ENCODE peak calls at places on chromosomes 4 and X, in four cellular contexts. E is K562, D is H1, Z is HepG2. T is an unnamed sample.

GRCh38 chr4:125388653-125389052 is 73.9 kb downstream of the FAT4 start:
- DNase-seq in Z (no peak), D (no peak), E (no peak), T (no peak)

GRCh38 chrX:53279296-53280237 is 1.8 kb downstream of the IQSEC2 start:
- DNase-seq in E (peak), Z (no peak), D (no peak), T (no peak)

GRCh38 chrX:153739754-153740486 is 15.3 kb downstream of the ABCD1 start:
- DNase-seq in E (no peak), D (no peak), Z (no peak), T (no peak)

GRCh38 chr4:65367306-65367705 is 303.0 kb downstream of the EPHA5 start:
- DNase-seq in Z (no peak), D (no peak), E (no peak), T (no peak)

GRCh38 chr4:73679836-73680235 is 59.6 kb upstream of the RASSF6 start:
- DNase-seq in E (no peak), D (no peak), Z (no peak), T (no peak)

GRCh38 chr4:87179751-87180150 is 40.7 kb downstream of the KLHL8 start:
- DNase-seq in E (no peak), D (no peak), Z (no peak), T (no peak)

GRCh38 chr4:101211146-101211553 is 136.2 kb downstream of the PPP3CA start:
- DNase-seq in E (no peak), Z (peak), D (no peak), T (no peak)

GRCh38 chr4:55027596-55027995 is 97.8 kb downstream of the KDR start:
- DNase-seq in Z (no peak), D (no peak), E (no peak), T (no peak)

GRCh38 chr4:107988763-107989035 is 990 bp upstream of the HADH start:
- DNase-seq in E (no peak), D (no peak), Z (no peak), T (no peak)

GRCh38 chr4:1871471-1872021 is 353 bp downstream of the NSD2 start:
- DNase-seq in D (peak), E (no peak), Z (no peak), T (no peak)

GRCh38 chr4:17809667-17810066 is 890 bp downstream of the DCAF16 start:
- DNase-seq in E (no peak), Z (peak), D (no peak), T (no peak)

GRCh38 chrX:16671005-16671404 is 21.0 kb downstream of the S100G start:
- DNase-seq in Z (peak), D (no peak), E (peak), T (no peak)

GRCh38 chrX:151000901-151001301 is 17.8 kb downstream of the HMGB3 start:
- DNase-seq in D (no peak), Z (no peak), E (no peak), T (no peak)

GRCh38 chrX:41594634-41595033 is 94.1 kb upstream of the GPR34 start:
- DNase-seq in Z (no peak), D (no peak), E (no peak), T (no peak)

GRCh38 chrX:69014200-69014599 is 151.1 kb downstream of the PJA1 start:
- DNase-seq in D (no peak), E (no peak), Z (no peak), T (no peak)

GRCh38 chr4:163748474-163748873 is 254.0 kb downstream of the TMA16 start:
- DNase-seq in E (no peak), Z (no peak), D (no peak), T (no peak)

GRCh38 chr4:98565646-98566403 is 92.6 kb downstream of the TSPAN5 start:
- DNase-seq in D (no peak), Z (no peak), E (no peak), T (no peak)

GRCh38 chr4:6362243-6362885 is 92.7 kb downstream of the WFS1 start:
- DNase-seq in D (no peak), E (no peak), Z (no peak), T (no peak)

GRCh38 chr4:185246453-185246852 is 37.1 kb downstream of the SNX25 start:
- DNase-seq in E (no peak), Z (no peak), D (no peak), T (no peak)

GRCh38 chr4:74474345-74475099 is 29.6 kb downstream of the AREG start:
- DNase-seq in D (no peak), E (no peak), Z (no peak), T (no peak)

GRCh38 chr4:119655111-119655837 is 26.7 kb upstream of the PDE5A start:
- DNase-seq in D (no peak), Z (no peak), E (no peak), T (no peak)

GRCh38 chr4:4618846-4619245 is 77.0 kb upstream of the STX18 start:
- DNase-seq in E (no peak), D (no peak), Z (no peak), T (no peak)

GRCh38 chrX:30593435-30594200 is 16.1 kb upstream of the TASL start:
- DNase-seq in E (no peak), D (no peak), Z (peak), T (no peak)
- TF ChIP-seq BRCA1 in E (no peak), D (no peak), Z (no peak), T (no peak)

DNA sequence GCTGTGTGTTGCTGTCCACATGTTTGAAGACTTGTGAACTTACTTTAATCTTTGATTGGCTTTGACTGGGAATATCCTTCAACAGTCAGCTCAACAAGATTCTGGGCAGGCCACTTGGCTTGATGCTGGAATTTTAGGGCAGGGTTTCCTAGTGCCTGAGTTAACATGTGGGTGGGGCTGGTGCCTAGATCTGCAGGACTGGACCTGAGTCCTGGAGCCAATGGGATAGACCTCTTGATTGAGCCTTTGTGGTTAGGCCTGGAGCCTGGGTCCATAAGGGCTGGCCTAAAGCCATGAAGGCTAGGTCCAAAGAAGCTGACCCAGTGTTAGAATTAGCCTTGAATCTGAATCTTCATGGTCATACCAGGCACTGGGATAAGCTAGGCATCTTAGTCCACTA is 757.1 kb upstream of the ADGRL3 start:
- DNase-seq in E (no peak), D (no peak), Z (no peak), T (no peak)
- H3K9ac ChIP-seq in E (no peak), D (no peak), Z (no peak), T (no peak)

DNA sequence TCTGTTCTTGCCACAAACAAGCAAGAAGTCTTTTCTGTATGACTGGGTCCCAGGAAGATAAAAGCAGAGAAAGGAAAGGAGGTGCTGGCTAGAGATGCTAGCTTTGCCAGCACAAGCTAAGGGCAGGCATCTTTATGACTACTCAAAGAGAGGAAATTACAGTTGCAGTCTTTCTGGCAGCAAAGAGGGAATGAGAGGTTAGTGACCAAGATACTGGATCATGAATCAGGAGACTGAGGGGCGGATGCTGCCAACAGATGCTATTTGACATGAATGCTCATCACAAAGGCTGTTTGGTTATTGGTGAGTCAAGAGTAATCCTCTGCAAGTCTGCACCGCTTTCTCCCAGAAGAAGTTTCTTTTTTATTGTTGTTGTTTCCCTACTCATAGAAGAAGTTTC is 5.5 kb upstream of the XIAP start:
- DNase-seq in D (no peak), Z (no peak), E (no peak), T (no peak)
- TF ChIP-seq BRCA1 in D (no peak), Z (no peak), E (no peak), T (no peak)

GRCh38 chr4:122665148-122665547 is 44.3 kb upstream of the IL21 start:
- DNase-seq in Z (no peak), E (no peak), D (no peak), T (no peak)
- H3K9ac ChIP-seq in Z (no peak), E (no peak), D (no peak), T (no peak)

GRCh38 chrX:1444896-1445480 is 7.7 kb downstream of the ASMTL start:
- DNase-seq in D (no peak), Z (no peak), E (no peak), T (no peak)
- TF ChIP-seq BRCA1 in D (no peak), Z (no peak), E (no peak), T (no peak)

DNA sequence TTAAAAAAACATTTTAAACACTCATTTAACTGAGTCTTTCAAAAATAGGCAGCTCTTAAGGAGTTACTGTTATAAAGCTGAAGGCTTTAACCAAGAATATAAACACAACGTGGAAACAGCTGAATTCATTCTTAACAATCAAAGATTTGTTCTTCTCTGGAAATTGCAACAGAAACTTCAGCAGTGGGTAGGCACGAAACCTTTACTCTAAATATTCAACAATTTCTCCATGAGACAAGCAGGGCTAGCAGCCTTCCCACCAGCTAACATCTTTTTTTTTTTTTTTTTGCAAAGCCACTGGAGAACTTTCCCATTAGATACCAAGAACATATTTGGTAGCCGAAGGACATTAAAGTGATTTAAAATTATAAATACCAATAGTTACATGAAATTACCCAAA is 78.2 kb upstream of the PRSS48 start:
- DNase-seq in Z (no peak), E (no peak), D (no peak), T (no peak)
- H3K9ac ChIP-seq in Z (no peak), E (no peak), D (no peak), T (no peak)

GRCh38 chrX:120301497-120301896 is 9.8 kb downstream of the TMEM255A start:
- DNase-seq in Z (no peak), D (no peak), E (no peak), T (no peak)

GRCh38 chrX:120299928-120300327 is 11.3 kb downstream of the TMEM255A start:
- DNase-seq in Z (peak), D (no peak), E (no peak), T (no peak)

GRCh38 chrX:120302434-120302833 is 8.8 kb downstream of the TMEM255A start:
- DNase-seq in Z (no peak), D (no peak), E (no peak), T (peak)

GRCh38 chrX:120304241-120304640 is 7.0 kb downstream of the TMEM255A start:
- DNase-seq in Z (no peak), D (no peak), E (no peak), T (no peak)

GRCh38 chrX:120301960-120302359 is 9.3 kb downstream of the TMEM255A start:
- DNase-seq in Z (no peak), D (no peak), E (no peak), T (no peak)
- TF ChIP-seq BRCA1 in Z (no peak), D (no peak), E (no peak), T (no peak)

T was measured in GM12878.